ENCODE peak calls at places on chromosome 19, in eight cellular contexts. D, P, M, B, I, U, O and F are unnamed samples.

GRCh38 chr19:56189785-56190184 is 7.8 kb downstream of the ZSCAN5B start:
- DNase-seq in D (no peak), P (peak), M (no peak), B (no peak), I (no peak), U (no peak), O (no peak), F (no peak)

GRCh38 chr19:45215391-45216191 is 29.6 kb downstream of the EXOC3L2 start:
- DNase-seq in D (peak), P (no peak), M (no peak), B (no peak), I (no peak), U (no peak), O (no peak), F (no peak)

GRCh38 chr19:48651682-48652046 is 5.7 kb upstream of the CA11 start:
- DNase-seq in D (no peak), P (no peak), M (no peak), B (no peak), I (no peak), U (no peak), O (no peak), F (no peak)

GRCh38 chr19:6868341-6868740 is 19.0 kb upstream of the ADGRE1 start:
- DNase-seq in D (no peak), P (no peak), M (no peak), B (no peak), I (no peak), U (no peak), O (peak), F (no peak)

GRCh38 chr19:45200614-45201013 is 22.0 kb downstream of the BLOC1S3 start:
- DNase-seq in D (no peak), P (peak), M (no peak), B (peak), I (no peak), U (no peak), O (no peak), F (peak)

GRCh38 chr19:12913011-12913561 is 6.0 kb downstream of the SYCE2 start:
- DNase-seq in D (no peak), P (no peak), M (no peak), B (no peak), I (peak), U (peak), O (peak), F (no peak)

GRCh38 chr19:14381689-14382474 is 638 bp downstream of the ADGRE5 start:
- DNase-seq in D (peak), P (peak), M (peak), B (no peak), I (no peak), U (no peak), O (peak), F (no peak)

GRCh38 chr19:47027586-47028371 is 8.1 kb downstream of the NPAS1 start:
- DNase-seq in D (no peak), P (no peak), M (no peak), B (no peak), I (no peak), U (no peak), O (no peak), F (no peak)

GRCh38 chr19:13923194-13923987 is 14.8 kb downstream of the PODNL1 start:
- DNase-seq in D (no peak), P (no peak), M (no peak), B (no peak), I (no peak), U (no peak), O (no peak), F (no peak)

GRCh38 chr19:18173054-18173571 is 500 bp upstream of the IFI30 start:
- DNase-seq in D (no peak), P (no peak), M (no peak), B (no peak), I (no peak), U (no peak), O (peak), F (no peak)

GRCh38 chr19:1650627-1651009 is 1.8 kb downstream of the TCF3 start:
- DNase-seq in D (no peak), P (no peak), M (peak), B (no peak), I (no peak), U (no peak), O (peak), F (no peak)

GRCh38 chr19:46916971-46917370 is 56.2 kb downstream of the ARHGAP35 start:
- DNase-seq in D (no peak), P (no peak), M (no peak), B (no peak), I (no peak), U (no peak), O (no peak), F (no peak)

GRCh38 chr19:48985711-48986110 is 7.4 kb downstream of the GYS1 start:
- DNase-seq in D (no peak), P (no peak), M (no peak), B (no peak), I (no peak), U (no peak), O (no peak), F (no peak)

GRCh38 chr19:6109947-6110346 is 353 bp downstream of the RFX2 start:
- DNase-seq in D (no peak), P (no peak), M (no peak), B (no peak), I (no peak), U (no peak), O (no peak), F (no peak)

GRCh38 chr19:33754361-33754760 is 42.3 kb upstream of the KCTD15 start:
- DNase-seq in D (no peak), P (no peak), M (no peak), B (no peak), I (no peak), U (no peak), O (no peak), F (no peak)

GRCh38 chr19:30669329-30670010 is 297.3 kb downstream of the ZNF536 start:
- DNase-seq in D (peak), P (peak), M (peak), B (no peak), I (no peak), U (no peak), O (no peak), F (peak)

GRCh38 chr19:15469513-15470297 is 5.4 kb upstream of the RASAL3 start:
- DNase-seq in D (no peak), P (no peak), M (peak), B (no peak), I (no peak), U (no peak), O (peak), F (no peak)

GRCh38 chr19:5621945-5622464 is 571 bp downstream of the SAFB2 start:
- DNase-seq in D (peak), P (no peak), M (no peak), B (no peak), I (no peak), U (no peak), O (peak), F (no peak)

GRCh38 chr19:37654525-37654832 is 786 bp downstream of the ZFP30 start:
- DNase-seq in D (peak), P (no peak), M (peak), B (peak), I (no peak), U (peak), O (no peak), F (peak)

GRCh38 chr19:5951338-5951861 is 26.5 kb downstream of the RANBP3 start:
- DNase-seq in D (no peak), P (no peak), M (no peak), B (no peak), I (no peak), U (no peak), O (peak), F (no peak)

GRCh38 chr19:44515031-44515430 is 14.4 kb downstream of the CEACAM20 start:
- DNase-seq in D (no peak), P (no peak), M (no peak), B (no peak), I (no peak), U (no peak), O (no peak), F (no peak)

GRCh38 chr19:51647318-51647717 is 693 bp upstream of the SIGLEC14 start:
- DNase-seq in D (no peak), P (no peak), M (no peak), B (no peak), I (no peak), U (no peak), O (no peak), F (no peak)

GRCh38 chr19:46999377-46999776 is 20.3 kb upstream of the NPAS1 start:
- DNase-seq in D (no peak), P (no peak), M (no peak), B (no peak), I (no peak), U (no peak), O (no peak), F (no peak)

GRCh38 chr19:34596115-34596514 is 80.8 kb downstream of the SCGB2B2 start:
- DNase-seq in D (no peak), P (no peak), M (no peak), B (no peak), I (no peak), U (no peak), O (no peak), F (no peak)

GRCh38 chr19:18603958-18604819 is 2.4 kb downstream of the CRLF1 start:
- DNase-seq in D (no peak), P (no peak), M (no peak), B (no peak), I (no peak), U (no peak), O (no peak), F (no peak)